ENCODE peak calls at places on chromosomes 2 and 18, in five cellular contexts. U is mesenteric fat pad, D is GM03348, O is endothelial cell, X is COLO829. S is an unnamed sample.

GRCh38 chr2:197613509-197613987 is 61.8 kb downstream of the RFTN2 start:
- DNase-seq in D (no peak), O (no peak), X (peak; percentile 16), U (no peak), S (peak; percentile 61)

GRCh38 chr2:86786001-86786536 is 4.6 kb downstream of the CD8A start:
- DNase-seq in U (no peak), X (no peak), D (no peak), O (no peak), S (no peak)

GRCh38 chr18:23257686-23258565 is 122.6 kb downstream of the CABLES1 start:
- DNase-seq in D (no peak), U (no peak), X (no peak), O (no peak), S (peak; percentile 46)

GRCh38 chr2:100998235-100998573 is 3.9 kb upstream of the RPL31 start:
- DNase-seq in U (no peak), O (no peak), X (no peak), D (no peak), S (no peak)

GRCh38 chr2:66574701-66575624 is 140.0 kb downstream of the MEIS1 start:
- DNase-seq in D (peak; percentile 89), O (peak; percentile 70), X (peak; percentile 89), U (no peak), S (peak; percentile 56)

GRCh38 chr2:206597716-206598218 is 44.5 kb upstream of the FAM237A start:
- DNase-seq in U (no peak), O (no peak), X (no peak), D (no peak), S (no peak)

GRCh38 chr18:59453468-59453961 is 94.5 kb upstream of the LMAN1 start:
- DNase-seq in U (no peak), X (no peak), O (no peak), D (no peak), S (no peak)

GRCh38 chr2:173043897-173044472 is 31.7 kb upstream of the MAP3K20 start:
- DNase-seq in X (no peak), D (no peak), O (no peak), U (no peak), S (no peak)

GRCh38 chr2:166539340-166540162 is 45.5 kb upstream of the SCN7A start:
- DNase-seq in U (no peak), O (peak; percentile 65), D (peak; percentile 57), X (peak; percentile 42), S (peak; percentile 79)

GRCh38 chr2:10750610-10751009 is 29.2 kb downstream of the ATP6V1C2 start:
- DNase-seq in O (no peak), U (no peak), D (no peak), X (no peak), S (no peak)

GRCh38 chr18:58541137-58541788 is 87.6 kb downstream of the ALPK2 start:
- DNase-seq in U (no peak), O (no peak), X (no peak), D (no peak), S (no peak)

GRCh38 chr18:44537521-44537920 is 143.2 kb upstream of the SETBP1 start:
- DNase-seq in X (no peak), U (no peak), D (peak; percentile 60), O (no peak), S (peak; percentile 80)

GRCh38 chr2:152335016-152335850 is at the start of gene FMNL2:
- DNase-seq in D (peak; percentile 93), U (peak; percentile 94), O (peak; percentile 90), X (peak; percentile 63), S (peak; percentile 53)

GRCh38 chr2:121649652-121650553 is 641 bp upstream of the CLASP1 start:
- DNase-seq in U (peak; percentile 95), X (peak; percentile 79), O (peak; percentile 84), D (peak; percentile 85), S (peak; percentile 91)

GRCh38 chr2:217085543-217085942 is 225.7 kb upstream of the TNP1 start:
- DNase-seq in X (no peak), U (no peak), O (no peak), D (peak; percentile 48), S (no peak)